ENCODE peak calls at places on chromosomes 13 and 19, in nine cellular contexts. A, W, P, E, F, D, O, N and L are unnamed samples. For H3K4me1, the result is how much of the 10 kb centered on the place peaks cover.

GRCh38 chr19:53908106-53908932 is 759 bp upstream of the CACNG7 start:
- DNase-seq in D (no peak), N (peak), P (no peak), E (no peak), A (peak), F (peak), O (peak), W (peak), L (no peak)

GRCh38 chr13:27374126-27374613 is 50.2 kb upstream of the GTF3A start:
- DNase-seq in W (no peak), F (no peak), E (no peak), O (peak), P (no peak), D (no peak), A (no peak), N (no peak), L (no peak)

GRCh38 chr19:31600731-31601295 is 251.6 kb upstream of the TSHZ3 start:
- DNase-seq in W (no peak), F (no peak), E (no peak), N (peak), P (no peak), O (no peak), A (no peak), D (peak), L (no peak)

GRCh38 chr19:51119089-51119488 is 5.6 kb upstream of the SIGLEC9 start:
- DNase-seq in D (no peak), P (no peak), O (no peak), A (no peak), W (no peak), F (no peak), E (no peak), N (no peak), L (no peak)

GRCh38 chr13:106376411-106377112 is 158.9 kb downstream of the EFNB2 start:
- DNase-seq in D (no peak), E (no peak), O (peak), A (peak), N (peak), F (peak), P (no peak), W (no peak), L (no peak)

GRCh38 chr13:97224544-97225324 is 2.6 kb downstream of the MBNL2 start:
- DNase-seq in A (peak), E (no peak), F (no peak), O (peak), W (no peak), D (no peak), N (no peak), P (no peak), L (no peak)

GRCh38 chr13:59946924-59947323 is 216.8 kb downstream of the DIAPH3 start:
- DNase-seq in P (no peak), N (no peak), O (no peak), E (no peak), D (no peak), F (no peak), W (no peak), A (no peak), L (no peak)

GRCh38 chr19:19406878-19407639 is 1.6 kb downstream of the GATAD2A start:
- DNase-seq in P (no peak), W (peak), O (peak), E (no peak), D (no peak), F (no peak), N (no peak), A (peak), L (no peak)

GRCh38 chr13:41563501-41564001 is 106.2 kb downstream of the RGCC start:
- DNase-seq in P (no peak), D (no peak), O (no peak), A (peak), F (no peak), E (no peak), W (no peak), N (no peak), L (no peak)

GRCh38 chr19:40412866-40413265 is 312 bp downstream of the PRX start:
- DNase-seq in P (no peak), N (no peak), O (no peak), E (no peak), F (no peak), D (no peak), A (no peak), W (no peak), L (no peak)

GRCh38 chr19:1068111-1069001 is 1.4 kb downstream of the ARHGAP45 start:
- DNase-seq in D (no peak), O (peak), E (no peak), W (no peak), P (no peak), N (no peak), F (no peak), A (no peak), L (no peak)

GRCh38 chr19:7860902-7861618 is 13.1 kb downstream of the PRR36 start:
- DNase-seq in O (no peak), D (no peak), F (no peak), W (no peak), N (no peak), P (no peak), E (no peak), A (no peak), L (no peak)

GRCh38 chr13:114071991-114072390 is 60.4 kb downstream of the RASA3 start:
- DNase-seq in E (no peak), W (peak), A (peak), O (no peak), F (no peak), P (no peak), N (no peak), D (peak), L (no peak)

GRCh38 chr13:37869756-37870488 is at the start of gene TRPC4:
- DNase-seq in N (peak), D (peak), A (peak), O (peak), F (peak), P (no peak), W (no peak), E (no peak), L (no peak)

GRCh38 chr19:16199275-16199932 is 1.7 kb downstream of the AP1M1 start:
- DNase-seq in F (no peak), P (no peak), W (no peak), A (no peak), N (no peak), E (no peak), O (no peak), D (peak), L (no peak)

GRCh38 chr13:47555235-47555634 is 445.8 kb downstream of the SUCLA2 start:
- DNase-seq in E (no peak), A (peak), W (no peak), F (no peak), N (no peak), O (no peak), D (no peak), P (no peak), L (no peak)

GRCh38 chr19:16261584-16262370 is 62.8 kb upstream of the KLF2 start:
- DNase-seq in A (no peak), F (no peak), N (no peak), O (no peak), E (no peak), P (no peak), D (no peak), W (no peak), L (no peak)

GRCh38 chr13:97276862-97277269 is 54.7 kb downstream of the MBNL2 start:
- DNase-seq in F (no peak), N (no peak), O (no peak), D (no peak), P (no peak), E (no peak), W (no peak), A (peak), L (no peak)

GRCh38 chr19:49921871-49922755 is 6.9 kb upstream of the ATF5 start:
- DNase-seq in F (no peak), P (no peak), D (no peak), O (no peak), A (peak), W (no peak), E (no peak), N (peak), L (no peak)

GRCh38 chr19:8017808-8018207 is 12.4 kb upstream of the ELAVL1 start:
- DNase-seq in P (no peak), F (no peak), A (no peak), N (peak), D (no peak), W (no peak), O (no peak), E (no peak), L (no peak)

GRCh38 chr13:48231948-48232347 is 1.1 kb upstream of the ITM2B start:
- DNase-seq in W (no peak), N (no peak), F (no peak), A (no peak), O (no peak), E (no peak), D (no peak), P (no peak), L (no peak)

GRCh38 chr13:110546933-110547332 is 14.6 kb downstream of the RAB20 start:
- DNase-seq in D (peak), W (peak), N (no peak), E (no peak), F (no peak), P (peak), O (peak), A (peak), L (no peak)

GRCh38 chr19:1816530-1817298 is 4.6 kb upstream of the ATP8B3 start:
- DNase-seq in E (no peak), F (no peak), A (no peak), W (no peak), P (no peak), N (no peak), D (no peak), O (no peak), L (no peak)

GRCh38 chr13:37229931-37230330 is 124.5 kb upstream of the CSNK1A1L start:
- DNase-seq in O (no peak), D (no peak), P (no peak), W (no peak), F (no peak), A (no peak), E (no peak), N (no peak), L (no peak)

GRCh38 chr13:62171697-62172096 is 756.0 kb upstream of the PCDH20 start:
- DNase-seq in E (no peak), N (no peak), W (no peak), F (no peak), O (no peak), A (no peak), D (no peak), P (no peak), L (no peak)

GRCh38 chr13:46062190-46062589 is 9.6 kb upstream of the ZC3H13 start:
- DNase-seq in F (no peak), N (no peak), A (peak), E (no peak), W (no peak), D (no peak), O (no peak), P (no peak), L (no peak)

GRCh38 chr19:3162418-3163229 is 15.9 kb upstream of the S1PR4 start:
- DNase-seq in W (no peak), E (no peak), N (no peak), A (no peak), P (no peak), F (no peak), D (peak), O (no peak), L (no peak)

GRCh38 chr13:111341886-111342285 is 21.4 kb downstream of the TEX29 start:
- DNase-seq in D (no peak), P (no peak), A (no peak), W (no peak), O (no peak), E (peak), F (no peak), N (peak), L (no peak)

GRCh38 chr19:17020380-17020779 is 6.2 kb downstream of the CPAMD8 start:
- DNase-seq in W (no peak), D (no peak), P (no peak), A (no peak), N (no peak), F (no peak), O (no peak), E (no peak), L (no peak)

GRCh38 chr19:3499738-3500428 is 591 bp downstream of the DOHH start:
- DNase-seq in E (no peak), N (no peak), D (no peak), A (no peak), O (no peak), W (no peak), F (no peak), P (no peak), L (no peak)

GRCh38 chr13:47457631-47458030 is 543.4 kb downstream of the SUCLA2 start:
- DNase-seq in N (no peak), P (no peak), F (no peak), W (no peak), A (peak), D (no peak), O (no peak), E (no peak), L (no peak)

GRCh38 chr19:18233224-18233825 is 7.1 kb upstream of the PDE4C start:
- DNase-seq in N (peak), F (peak), D (no peak), W (no peak), O (peak), A (peak), E (no peak), P (no peak), L (no peak)

GRCh38 chr19:14370169-14370998 is 10.9 kb upstream of the ADGRE5 start:
- DNase-seq in E (no peak), P (no peak), N (no peak), W (no peak), D (no peak), O (no peak), F (no peak), A (no peak), L (no peak)
- H3K27ac ChIP-seq in E (peak), P (peak), N (no peak), W (peak), D (peak), O (no peak), F (peak), A (no peak), L (peak)

GRCh38 chr19:13001502-13002388 is 6.5 kb downstream of the NFIX start:
- DNase-seq in N (no peak), W (peak), D (peak), A (peak), E (no peak), F (peak), O (no peak), P (no peak), L (peak)

GRCh38 chr19:13002970-13003540 is 7.8 kb downstream of the NFIX start:
- DNase-seq in E (no peak), P (no peak), F (no peak), W (peak), N (no peak), O (no peak), A (no peak), D (no peak), L (no peak)

GRCh38 chr19:13004273-13004672 is 9.0 kb downstream of the NFIX start:
- DNase-seq in F (no peak), P (no peak), W (peak), A (no peak), O (no peak), N (no peak), E (no peak), D (no peak), L (no peak)

GRCh38 chr19:13001166-13001501 is 5.9 kb downstream of the NFIX start:
- DNase-seq in P (no peak), E (no peak), F (no peak), A (no peak), W (no peak), N (no peak), O (no peak), D (no peak), L (no peak)

DNA sequence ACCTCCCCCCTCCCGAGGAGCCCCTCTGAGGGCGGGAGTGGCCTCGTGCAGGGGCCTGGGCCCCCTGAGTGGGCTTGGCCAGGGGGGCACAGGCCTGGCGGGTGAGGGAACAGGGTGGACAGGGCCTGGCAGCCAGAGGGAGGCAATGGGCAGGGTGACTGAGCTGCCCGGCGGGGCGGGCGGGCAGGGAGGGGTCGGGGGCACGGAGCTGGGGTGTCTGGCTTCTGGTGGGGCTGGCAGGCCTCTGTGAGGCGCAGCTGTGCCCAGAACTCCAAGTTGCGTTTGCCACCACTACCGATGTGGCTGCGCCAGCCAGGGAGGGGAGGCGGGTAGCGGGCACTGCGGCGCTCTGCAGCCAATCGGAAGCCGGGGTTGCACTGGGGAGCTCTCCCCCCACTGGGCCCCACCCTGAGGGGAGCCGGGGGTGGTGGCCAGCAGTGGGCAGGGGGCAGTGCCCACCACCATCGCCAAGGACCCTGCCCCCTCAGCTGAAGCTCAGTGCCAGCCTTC is 7.2 kb downstream of the NFIX start:
- DNase-seq in A (no peak), O (no peak), W (peak), D (peak), N (no peak), E (no peak), P (no peak), F (no peak), L (no peak)
- H3K4me1 ChIP-seq in A (under half), O (under half), W (half or more), D (half or more), N (under half), E (half or more), P (half or more), F (under half), L (under half)

GRCh38 chr13:32255744-32256120 is 59.4 kb downstream of the ZAR1L start:
- DNase-seq in N (no peak), E (no peak), W (no peak), D (no peak), P (no peak), A (peak), O (no peak), F (no peak), L (no peak)
- H3K27ac ChIP-seq in N (no peak), E (peak), W (peak), D (peak), P (peak), A (no peak), O (peak), F (peak), L (peak)

GRCh38 chr19:11987405-11988231 is 22.8 kb downstream of the ZNF763 start:
- DNase-seq in P (peak), N (peak), E (peak), O (peak), F (peak), W (peak), D (peak), A (peak), L (peak)

GRCh38 chr19:11989112-11989456 is 24.2 kb downstream of the ZNF763 start:
- DNase-seq in F (no peak), W (no peak), N (no peak), P (no peak), O (no peak), A (no peak), E (no peak), D (no peak), L (no peak)

GRCh38 chr19:11986754-11987153 is 21.9 kb downstream of the ZNF763 start:
- DNase-seq in D (no peak), O (no peak), E (no peak), N (no peak), W (no peak), A (no peak), F (no peak), P (no peak), L (no peak)

GRCh38 chr19:11982526-11982925 is 17.7 kb downstream of the ZNF763 start:
- DNase-seq in W (no peak), O (no peak), E (no peak), F (no peak), N (no peak), A (no peak), P (no peak), D (no peak), L (no peak)

GRCh38 chr19:11984986-11985385 is 20.1 kb downstream of the ZNF763 start:
- DNase-seq in N (peak), A (no peak), O (no peak), E (no peak), W (no peak), F (no peak), P (no peak), D (no peak), L (no peak)
- H3K4me1 ChIP-seq in N (under half), A (under half), O (under half), E (under half), W (under half), F (under half), P (under half), D (under half), L (under half)

GRCh38 chr19:55578761-55579747 is 1.6 kb downstream of the ZNF579 start:
- DNase-seq in W (no peak), O (no peak), A (no peak), D (no peak), E (no peak), P (no peak), F (no peak), N (no peak), L (no peak)
- H3K27ac ChIP-seq in W (peak), O (no peak), A (no peak), D (no peak), E (peak), P (no peak), F (peak), N (no peak), L (no peak)

DNA sequence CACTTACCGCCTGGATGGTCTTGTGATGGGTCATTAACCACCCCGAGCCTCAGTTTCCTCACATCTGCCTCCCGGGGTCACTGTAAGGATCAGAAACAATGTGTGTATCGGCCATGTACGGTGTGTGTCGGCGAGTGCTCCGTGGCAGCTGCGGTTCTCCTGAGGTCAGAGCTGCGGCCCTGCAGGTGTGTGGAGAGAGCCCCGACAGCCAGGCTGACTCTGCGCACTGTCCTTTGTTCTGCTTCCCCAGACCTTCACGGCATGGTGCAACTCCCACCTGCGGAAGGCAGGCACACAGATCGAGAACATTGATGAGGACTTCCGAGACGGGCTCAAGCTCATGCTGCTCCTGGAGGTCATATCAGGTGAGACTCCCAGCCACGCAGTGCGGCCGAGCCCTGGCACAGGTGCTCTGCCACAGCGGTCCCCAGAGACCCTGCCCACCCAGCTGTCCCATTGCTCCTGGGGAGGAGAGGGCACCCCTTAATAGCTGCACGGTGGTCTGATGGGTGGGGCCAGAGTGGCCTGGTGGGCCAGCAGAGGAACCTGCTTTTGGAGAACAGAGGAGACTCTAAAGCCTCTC is 43.8 kb downstream of the CAPN12 start:
- DNase-seq in O (no peak), P (no peak), A (no peak), N (no peak), F (no peak), W (no peak), E (no peak), D (no peak), L (no peak)
- H3K4me1 ChIP-seq in O (half or more), P (half or more), A (under half), N (under half), F (under half), W (under half), E (half or more), D (half or more), L (half or more)

GRCh38 chr19:33368074-33368864 is 5.2 kb upstream of the CEBPG start:
- DNase-seq in O (no peak), E (no peak), D (no peak), N (no peak), W (no peak), P (no peak), A (peak), F (no peak), L (no peak)

GRCh38 chr19:33366917-33367316 is 6.6 kb upstream of the CEBPG start:
- DNase-seq in E (no peak), W (no peak), O (no peak), P (no peak), N (no peak), F (no peak), D (no peak), A (no peak), L (no peak)

GRCh38 chr19:33366127-33366526 is 7.4 kb upstream of the CEBPG start:
- DNase-seq in P (no peak), A (no peak), N (no peak), W (no peak), F (no peak), D (no peak), E (no peak), O (no peak), L (no peak)

GRCh38 chr19:33362508-33363228 is 10.8 kb upstream of the CEBPG start:
- DNase-seq in W (no peak), N (no peak), A (no peak), P (no peak), E (no peak), O (no peak), D (no peak), F (no peak), L (no peak)

DNA sequence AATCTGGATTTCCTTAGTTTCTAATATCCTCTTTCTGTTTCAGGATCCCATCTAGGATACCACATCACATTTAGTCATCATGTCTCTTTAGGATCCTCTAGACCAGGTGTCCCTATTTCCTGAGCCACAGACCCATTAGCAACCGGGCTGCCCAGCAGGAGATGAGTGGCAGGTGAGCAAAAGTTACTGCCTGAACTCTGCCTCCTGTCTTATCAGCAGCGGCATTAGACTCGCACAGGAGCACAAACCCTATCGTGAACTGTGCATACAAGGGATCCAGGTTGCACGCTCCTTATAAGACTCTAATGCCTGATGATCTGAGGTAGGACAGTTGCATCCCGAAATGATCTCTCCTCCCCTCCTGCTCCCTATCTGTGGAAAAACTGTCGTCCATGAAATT is 7.8 kb upstream of the CEBPG start:
- DNase-seq in P (no peak), D (no peak), F (no peak), N (no peak), A (no peak), E (no peak), W (no peak), O (no peak), L (no peak)
- H3K27ac ChIP-seq in P (no peak), D (no peak), F (no peak), N (no peak), A (no peak), E (no peak), W (no peak), O (no peak), L (no peak)